ENCODE peak calls at places on chromosome 10, in ten cellular contexts. G is naive thymus-derived CD8-positive, alpha-beta T cell; R is Right ventricle myocardium superior; X is lung; I is activated CD8-positive, alpha-beta memory T cell treated with anti-CD3 and anti-CD28 coated beads, Interleukin-2, amount 10 ng/mL, durations not matched to agents 7 days and 5 days; A is activated CD8-positive, alpha-beta T cell treated with anti-CD3 and anti-CD28 coated beads, Interleukin-2, amount 10 ng/mL, durations not matched to agents 7 days and 5 days; E is left cardiac atrium; F is SK-N-SH treated with all-trans-retinoic acid at 6 μM for 48 hours; Z is natural killer cell; Q is mucosa of descending colon. C is an unnamed sample.

GRCh38 chr10:99758241-99758891 is 24.1 kb upstream of the ABCC2 start:
- ATAC-seq in F (no peak), Z (no peak), Q (no peak), R (no peak), I (no peak), X (no peak), E (no peak), A (no peak), G (no peak), C (no peak)

GRCh38 chr10:3136336-3136735 is 36.2 kb downstream of the PITRM1 start:
- ATAC-seq in I (no peak), A (no peak), E (peak), R (peak), Q (no peak), Z (no peak), X (no peak), G (no peak), F (no peak), C (no peak)

GRCh38 chr10:89171263-89171872 is 35.7 kb downstream of the CH25H start:
- ATAC-seq in E (no peak), G (no peak), Q (no peak), A (no peak), I (no peak), R (no peak), Z (no peak), F (no peak), X (no peak), C (no peak)

GRCh38 chr10:124095096-124095495 is 1.7 kb upstream of the CHST15 start:
- ATAC-seq in I (no peak), A (no peak), Z (no peak), G (no peak), F (no peak), X (no peak), E (no peak), Q (no peak), R (no peak), C (no peak)

GRCh38 chr10:128432423-128432822 is 306.2 kb upstream of the MKI67 start:
- ATAC-seq in A (no peak), F (no peak), Q (no peak), R (no peak), Z (no peak), I (no peak), E (no peak), X (no peak), G (no peak), C (no peak)

GRCh38 chr10:133068111-133068740 is 19.5 kb upstream of the ADGRA1 start:
- ATAC-seq in E (no peak), X (no peak), R (no peak), Z (no peak), Q (no peak), A (no peak), I (no peak), F (no peak), G (no peak), C (no peak)

GRCh38 chr10:34618611-34619010 is 196.5 kb downstream of the PARD3 start:
- ATAC-seq in G (no peak), I (no peak), F (no peak), A (no peak), Q (no peak), Z (no peak), R (no peak), E (no peak), X (no peak), C (no peak)

GRCh38 chr10:91201213-91201996 is 19.1 kb upstream of the PCGF5 start:
- ATAC-seq in Z (peak), F (no peak), A (peak), E (no peak), I (peak), X (no peak), R (no peak), Q (peak), G (peak), C (peak)

GRCh38 chr10:62614389-62615157 is 189.9 kb upstream of the ADO start:
- ATAC-seq in G (no peak), Q (no peak), E (no peak), A (peak), I (peak), Z (peak), X (peak), F (peak), R (no peak), C (peak)

GRCh38 chr10:74755273-74755672 is 71.1 kb upstream of the KAT6B start:
- ATAC-seq in G (no peak), A (no peak), I (no peak), Z (no peak), E (no peak), F (no peak), X (no peak), R (no peak), Q (no peak), C (no peak)

GRCh38 chr10:84360634-84361365 is 32.4 kb downstream of the CCSER2 start:
- ATAC-seq in E (no peak), I (no peak), F (peak), Q (peak), X (no peak), A (no peak), R (peak), Z (no peak), G (no peak), C (no peak)

GRCh38 chr10:29804025-29804852 is 169.5 kb upstream of the SVIL start:
- ATAC-seq in Z (no peak), I (no peak), X (peak), F (peak), A (no peak), E (peak), R (peak), G (no peak), Q (peak), C (peak)

GRCh38 chr10:34637419-34637911 is 177.6 kb downstream of the PARD3 start:
- ATAC-seq in A (peak), X (peak), G (peak), E (peak), Q (peak), Z (peak), R (peak), F (peak), I (no peak), C (peak)

GRCh38 chr10:126504761-126505112 is 116.5 kb upstream of the ADAM12 start:
- ATAC-seq in Q (no peak), G (no peak), E (no peak), X (no peak), R (no peak), I (no peak), A (no peak), Z (no peak), F (no peak), C (no peak)

GRCh38 chr10:24762161-24762924 is 38.7 kb upstream of the ARHGAP21 start:
- ATAC-seq in G (no peak), Q (peak), Z (no peak), F (peak), I (no peak), X (no peak), A (no peak), E (no peak), R (peak), C (no peak)

GRCh38 chr10:88071814-88072380 is 208.5 kb downstream of the PTEN start:
- ATAC-seq in Z (no peak), F (no peak), X (no peak), I (no peak), Q (no peak), R (peak), A (no peak), E (no peak), G (no peak), C (no peak)

GRCh38 chr10:129415261-129416135 is 51.5 kb upstream of the MGMT start:
- ATAC-seq in Q (no peak), Z (no peak), I (no peak), R (no peak), G (no peak), X (no peak), A (no peak), F (no peak), E (no peak), C (no peak)

GRCh38 chr10:131766096-131766495 is 134.7 kb upstream of the PPP2R2D start:
- ATAC-seq in F (no peak), X (no peak), I (no peak), E (no peak), Z (no peak), G (no peak), A (no peak), Q (no peak), R (no peak), C (no peak)

GRCh38 chr10:114664127-114664526 is 6.1 kb upstream of the ABLIM1 start:
- ATAC-seq in I (no peak), F (peak), R (peak), A (no peak), Z (no peak), Q (peak), E (no peak), G (no peak), X (no peak), C (no peak)

GRCh38 chr10:19283285-19283684 is 234.7 kb downstream of the MALRD1 start:
- ATAC-seq in G (no peak), A (no peak), Z (no peak), R (no peak), I (no peak), F (no peak), X (no peak), E (no peak), Q (no peak), C (no peak)

GRCh38 chr10:91519899-91520514 is 109.9 kb downstream of the HECTD2 start:
- ATAC-seq in I (no peak), Z (no peak), A (no peak), G (no peak), X (no peak), F (no peak), Q (no peak), E (no peak), R (no peak), C (no peak)

GRCh38 chr10:15324113-15324512 is 47.0 kb downstream of the FAM171A1 start:
- ATAC-seq in I (no peak), R (no peak), Z (no peak), X (no peak), A (no peak), Q (no peak), F (no peak), G (no peak), E (no peak), C (no peak)

GRCh38 chr10:24115403-24115802 is 93.5 kb upstream of the KIAA1217 start:
- ATAC-seq in Z (no peak), E (peak), R (peak), Q (no peak), G (no peak), X (no peak), A (no peak), F (no peak), I (no peak), C (no peak)

GRCh38 chr10:31004611-31005193 is 27.0 kb downstream of the ZNF438 start:
- ATAC-seq in E (no peak), F (no peak), Z (peak), A (no peak), X (no peak), Q (no peak), R (no peak), G (no peak), I (peak), C (peak)

GRCh38 chr10:72525689-72526088 is 100.2 kb downstream of the MICU1 start:
- ATAC-seq in X (no peak), Q (no peak), A (no peak), G (no peak), Z (no peak), F (peak), E (no peak), I (no peak), R (no peak), C (no peak)

GRCh38 chr10:31399631-31400030 is 80.6 kb downstream of the ZEB1 start:
- ATAC-seq in R (peak), Q (no peak), G (no peak), F (peak), X (no peak), E (peak), Z (no peak), A (no peak), I (no peak), C (no peak)

C was measured in activated T-helper 17 cell treated with anti-CD3 and anti-CD28 coated beads, Interleukin-2, amount 50 U/mL, for 72 hours.